ENCODE peak calls at places on chromosomes 5 and 9, in six cellular contexts. G is astrocyte of the spinal cord, Q is cardiac fibroblast, I is SK-N-SH, R is AG04450, S is foreskin fibroblast. V is an unnamed sample.

GRCh38 chr5:175685701-175686350 is 28.0 kb downstream of the HRH2 start:
- DNase-seq in Q (no peak), S (no peak), G (no peak), R (no peak), I (no peak), V (no peak)

GRCh38 chr5:1746371-1747078 is 53.1 kb downstream of the MRPL36 start:
- DNase-seq in Q (no peak), R (no peak), G (no peak), I (no peak), S (no peak), V (no peak)

GRCh38 chr5:142697356-142697807 is 11.5 kb upstream of the FGF1 start:
- DNase-seq in I (no peak), S (peak), G (peak), R (no peak), Q (peak), V (no peak)

GRCh38 chr9:28155067-28155466 is 581.8 kb upstream of the C9orf72 start:
- DNase-seq in G (peak), R (no peak), S (no peak), I (no peak), Q (no peak), V (no peak)

GRCh38 chr9:128340691-128341434 is 536 bp downstream of the SLC27A4 start:
- DNase-seq in S (no peak), I (peak), Q (no peak), R (no peak), G (no peak), V (no peak)

GRCh38 chr5:133824661-133825254 is 143.7 kb downstream of the C5orf15 start:
- DNase-seq in I (no peak), S (no peak), R (no peak), G (no peak), Q (no peak), V (no peak)

GRCh38 chr5:62593331-62593730 is 14.7 kb downstream of the LRRC70 start:
- DNase-seq in S (peak), I (no peak), Q (peak), R (no peak), G (no peak), V (no peak)

GRCh38 chr9:14021871-14022525 is 291.9 kb downstream of the NFIB start:
- DNase-seq in Q (peak), S (peak), R (no peak), G (peak), I (no peak), V (no peak)

GRCh38 chr9:12723409-12724028 is 30.3 kb downstream of the TYRP1 start:
- DNase-seq in G (peak), S (peak), I (no peak), Q (peak), R (no peak), V (no peak)

GRCh38 chr9:126329476-126330275 is 3.0 kb downstream of the MVB12B start:
- DNase-seq in R (no peak), Q (no peak), G (no peak), I (no peak), S (no peak), V (no peak)

GRCh38 chr9:138011951-138012500 is 134.4 kb downstream of the CACNA1B start:
- DNase-seq in I (no peak), Q (no peak), G (no peak), R (no peak), S (no peak), V (no peak)

GRCh38 chr5:142807378-142807911 is 37.3 kb downstream of the ARHGAP26 start:
- DNase-seq in G (no peak), I (no peak), Q (peak), S (no peak), R (no peak), V (no peak)

GRCh38 chr5:144549580-144549979 is 378.9 kb downstream of the KCTD16 start:
- DNase-seq in I (no peak), S (peak), G (peak), Q (peak), R (peak), V (peak)

GRCh38 chr5:5017827-5018559 is 122.1 kb upstream of the ADAMTS16 start:
- DNase-seq in G (peak), R (no peak), Q (no peak), I (no peak), S (peak), V (peak)

GRCh38 chr5:5018560-5018935 is 121.6 kb upstream of the ADAMTS16 start:
- DNase-seq in Q (no peak), R (no peak), G (peak), I (no peak), S (peak), V (peak)

GRCh38 chr5:5011151-5011550 is 129.0 kb upstream of the ADAMTS16 start:
- DNase-seq in I (no peak), Q (no peak), R (no peak), S (no peak), G (no peak), V (no peak)

GRCh38 chr5:5009240-5009639 is 130.9 kb upstream of the ADAMTS16 start:
- DNase-seq in G (no peak), Q (no peak), I (no peak), R (no peak), S (no peak), V (no peak)

GRCh38 chr5:5014836-5015235 is 125.3 kb upstream of the ADAMTS16 start:
- DNase-seq in Q (peak), R (no peak), S (peak), I (no peak), G (peak), V (peak)
- TF ChIP-seq CTCF in Q (no peak), R (no peak), S (no peak), I (no peak), G (no peak), V (no peak)

GRCh38 chr9:21677834-21678233 is 124.6 kb upstream of the MTAP start:
- DNase-seq in Q (peak), G (peak), S (peak), I (no peak), R (no peak), V (no peak)
- H3K4me3 ChIP-seq in Q (no peak), G (no peak), S (peak), I (peak), R (no peak), V (no peak)

GRCh38 chr9:135673941-135674340 is 10.8 kb downstream of the LCN9 start:
- DNase-seq in R (no peak), S (no peak), G (no peak), I (no peak), Q (no peak), V (no peak)
- TF ChIP-seq CTCF in R (no peak), S (no peak), G (no peak), I (no peak), Q (no peak), V (no peak)

GRCh38 chr5:39199335-39199734 is 20.0 kb downstream of the FYB1 start:
- DNase-seq in Q (no peak), R (no peak), I (no peak), S (no peak), G (no peak), V (no peak)
- H3K4me3 ChIP-seq in Q (no peak), R (no peak), I (no peak), S (no peak), G (no peak), V (no peak)

GRCh38 chr9:85741112-85741874 is 461 bp downstream of the AGTPBP1 start:
- DNase-seq in Q (no peak), I (peak), S (no peak), G (no peak), R (no peak), V (no peak)

GRCh38 chr9:85743290-85744128 is 1.8 kb upstream of the AGTPBP1 start:
- DNase-seq in I (no peak), G (peak), R (peak), S (peak), Q (peak), V (peak)

GRCh38 chr9:85742630-85742928 is 825 bp upstream of the AGTPBP1 start:
- DNase-seq in I (no peak), R (no peak), G (peak), Q (peak), S (peak), V (peak)

GRCh38 chr9:85740821-85741111 is 988 bp downstream of the AGTPBP1 start:
- DNase-seq in I (peak), R (no peak), G (peak), Q (peak), S (peak), V (no peak)

DNA sequence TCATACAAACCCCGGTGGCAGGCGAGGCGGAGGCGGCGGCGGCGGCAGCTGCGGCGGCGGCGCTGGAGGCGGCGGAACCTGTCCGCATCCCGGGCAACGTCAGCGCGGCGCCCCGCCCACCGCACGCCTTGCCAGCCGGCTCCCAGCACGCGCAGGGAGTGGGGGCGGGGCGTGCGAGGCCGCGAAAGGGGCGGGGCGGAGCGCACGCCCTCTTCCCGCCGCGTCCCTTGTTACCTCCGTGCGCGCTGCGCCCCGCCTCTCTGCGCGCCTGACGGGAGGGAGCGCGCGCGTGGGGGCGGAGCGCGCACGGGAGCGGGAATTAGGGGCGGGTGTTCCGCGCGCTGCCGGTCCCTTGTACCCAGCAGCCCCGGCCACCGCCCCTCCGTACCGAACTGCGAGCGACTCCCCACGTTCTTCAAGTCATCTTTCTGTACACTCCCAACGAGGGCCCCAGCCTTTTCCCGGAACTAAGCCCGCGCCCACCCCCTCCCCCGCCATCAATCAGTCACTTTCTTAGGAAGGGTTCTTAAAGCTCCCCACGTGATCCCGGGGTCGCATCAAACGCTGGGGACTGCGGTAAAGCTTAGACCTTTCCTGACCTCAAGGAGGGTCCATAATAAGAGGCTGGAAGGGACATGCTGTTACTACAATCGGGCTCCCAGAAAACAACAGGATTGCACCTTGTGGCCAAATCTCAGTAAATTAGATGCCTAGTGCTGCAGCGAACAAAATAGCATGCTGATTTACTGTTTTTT is at the start of gene AGTPBP1:
- DNase-seq in I (peak), S (peak), R (peak), G (peak), Q (peak), V (peak)
- TF ChIP-seq CTCF in I (no peak), S (no peak), R (no peak), G (no peak), Q (no peak), V (no peak)

DNA sequence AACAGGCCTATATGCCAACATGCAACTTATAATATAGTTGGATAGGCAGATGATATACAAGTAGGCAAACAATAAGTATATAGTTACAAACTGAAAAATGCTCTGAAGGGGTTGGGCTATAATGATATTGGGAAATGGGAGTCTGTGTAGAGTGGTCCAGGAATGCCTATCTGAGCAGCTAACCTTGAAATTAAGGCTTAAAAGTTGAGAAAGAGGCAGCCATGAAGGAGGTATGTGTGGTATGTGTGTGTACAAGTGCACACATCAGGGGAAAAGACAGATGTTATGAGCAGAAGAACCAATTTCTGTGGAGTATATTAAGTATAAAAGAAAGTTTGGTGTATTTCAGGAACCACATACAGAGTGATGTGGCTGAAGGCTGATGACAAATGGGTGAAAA is 154.9 kb upstream of the PAPPA start:
- DNase-seq in G (no peak), R (peak), Q (peak), S (peak), I (no peak), V (no peak)
- H3K4me3 ChIP-seq in G (no peak), R (no peak), Q (no peak), S (no peak), I (no peak), V (no peak)

GRCh38 chr5:147140558-147140957 is 94.3 kb upstream of the STK32A start:
- DNase-seq in R (no peak), G (no peak), S (no peak), Q (no peak), I (no peak), V (no peak)
- TF ChIP-seq CTCF in R (no peak), G (no peak), S (no peak), Q (no peak), I (no peak), V (no peak)

DNA sequence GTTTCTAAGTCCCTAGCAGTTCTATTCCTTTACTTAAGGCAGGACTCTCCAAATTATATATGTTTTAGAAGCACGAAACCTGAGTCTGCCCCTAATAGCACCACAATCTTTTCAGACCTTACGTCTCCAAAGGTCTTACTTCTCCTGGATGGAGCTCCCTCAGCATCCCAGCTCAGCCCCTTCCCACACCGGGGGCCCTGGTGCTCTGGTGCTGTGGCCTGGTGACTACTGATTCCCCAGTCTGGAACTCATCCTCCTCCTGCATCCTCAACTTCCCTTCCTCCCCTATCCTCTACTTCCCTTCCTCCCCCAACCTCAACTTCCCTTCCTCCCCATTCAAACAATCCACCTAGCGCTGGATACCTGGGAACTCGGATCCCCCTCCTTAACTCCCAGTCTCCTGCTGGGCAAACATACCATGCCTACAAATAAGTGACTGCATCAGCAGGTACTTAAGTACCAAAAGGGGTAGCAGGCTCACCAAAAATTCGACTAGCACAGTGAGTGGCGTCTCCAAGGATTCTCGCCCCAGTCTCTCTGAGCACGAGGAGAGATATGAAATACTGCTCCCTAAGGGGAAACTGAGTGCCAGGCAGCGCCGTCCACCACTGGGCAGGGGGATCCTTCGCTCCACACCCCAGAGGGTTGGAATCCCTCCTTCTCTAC is 848 bp downstream of the IGFBPL1 start:
- DNase-seq in Q (no peak), I (peak), R (no peak), G (no peak), S (no peak), V (no peak)
- H3K4me3 ChIP-seq in Q (no peak), I (no peak), R (no peak), G (no peak), S (no peak), V (peak)

GRCh38 chr5:10427201-10427600 is 14.5 kb upstream of the ROPN1L start:
- DNase-seq in Q (no peak), I (no peak), S (no peak), R (no peak), G (no peak), V (no peak)
- TF ChIP-seq CTCF in Q (no peak), I (no peak), S (no peak), R (no peak), G (no peak), V (no peak)